ENCODE peak calls at places on chromosomes 12 and 14, in seven cellular contexts. Q is heart right ventricle, O is PC-3, U is AG04450, F is H9, L is mammary epithelial cell, P is A549. D is an unnamed sample.
A peak's percentile ranks its signal among the peaks of the same experiment; 100 is the strongest.

GRCh38 chr14:52780893-52781292 is 10.5 kb downstream of the GNPNAT1 start:
- DNase-seq in Q (no peak), U (no peak), P (no peak), O (no peak), F (no peak), L (no peak), D (no peak)

GRCh38 chr14:56173360-56173922 is 55.2 kb downstream of the PELI2 start:
- DNase-seq in O (no peak), P (no peak), U (no peak), L (no peak), F (no peak), Q (no peak), D (no peak)

GRCh38 chr12:26726956-26727355 is 106.0 kb downstream of the ITPR2 start:
- DNase-seq in Q (no peak), L (no peak), U (no peak), O (no peak), P (no peak), F (no peak), D (no peak)

GRCh38 chr14:42715316-42715715 is 1108.6 kb downstream of the LRFN5 start:
- DNase-seq in F (no peak), L (no peak), Q (no peak), P (no peak), U (peak; percentile 1), O (peak; percentile 69), D (no peak)

GRCh38 chr14:96376093-96376492 is 12.8 kb downstream of the GSKIP start:
- DNase-seq in U (no peak), F (no peak), L (no peak), O (no peak), Q (no peak), P (no peak), D (no peak)

GRCh38 chr14:56310643-56311042 is 192.4 kb downstream of the PELI2 start:
- DNase-seq in F (no peak), P (no peak), U (no peak), Q (no peak), L (no peak), O (no peak), D (no peak)

GRCh38 chr14:104552738-104553125 is 26.8 kb upstream of the C14orf180 start:
- DNase-seq in P (no peak), U (no peak), Q (no peak), F (no peak), O (no peak), L (no peak), D (peak; percentile 32)

GRCh38 chr14:95891742-95892141 is 15.1 kb downstream of the TUNAR start:
- DNase-seq in L (peak; percentile 40), P (no peak), U (no peak), Q (no peak), F (no peak), O (peak; percentile 70), D (no peak)

GRCh38 chr12:38915783-38916182 is 10.4 kb upstream of the CPNE8 start:
- DNase-seq in U (no peak), F (no peak), Q (no peak), O (no peak), L (no peak), P (no peak), D (no peak)

GRCh38 chr12:95674631-95675030 is 115.9 kb downstream of the NTN4 start:
- DNase-seq in O (no peak), Q (no peak), U (no peak), L (no peak), F (no peak), P (no peak), D (no peak)

GRCh38 chr14:70018713-70019201 is 139.5 kb downstream of the SMOC1 start:
- DNase-seq in Q (peak; percentile 27), P (no peak), O (no peak), L (no peak), U (no peak), F (no peak), D (no peak)

GRCh38 chr12:25130741-25131188 is 64.2 kb downstream of the DNAI7 start:
- DNase-seq in F (no peak), O (peak; percentile 60), U (peak; percentile 16), L (peak; percentile 26), Q (no peak), P (peak; percentile 21), D (no peak)

DNA sequence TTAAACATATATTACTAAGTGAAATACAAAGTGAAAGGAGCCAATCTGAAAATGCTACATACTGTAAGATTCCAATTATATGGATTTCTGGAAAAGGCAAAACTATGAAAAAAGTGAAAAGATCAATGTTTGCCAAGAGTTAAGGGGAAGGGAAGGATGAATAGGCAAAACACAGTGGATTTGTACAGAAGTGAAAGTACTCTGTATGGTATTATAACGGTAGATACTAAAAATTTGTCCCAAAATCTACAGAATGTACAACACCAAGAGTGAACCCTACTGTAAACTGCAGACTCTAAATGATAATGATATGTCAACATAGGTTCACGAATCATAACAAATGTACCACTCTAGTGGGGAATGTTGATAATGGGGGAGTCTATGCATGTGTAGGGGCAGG is 17.8 kb downstream of the EEA1 start:
- DNase-seq in L (no peak), P (no peak), F (no peak), O (no peak), U (no peak), Q (no peak), D (no peak)
- H3K27ac ChIP-seq in L (peak overlapping the region; percentile 61), P (no peak overlapping the region), F (no peak overlapping the region), O (no peak overlapping the region), U (no peak overlapping the region), Q (peak overlapping the region; percentile 49), D (no peak overlapping the region)

DNA sequence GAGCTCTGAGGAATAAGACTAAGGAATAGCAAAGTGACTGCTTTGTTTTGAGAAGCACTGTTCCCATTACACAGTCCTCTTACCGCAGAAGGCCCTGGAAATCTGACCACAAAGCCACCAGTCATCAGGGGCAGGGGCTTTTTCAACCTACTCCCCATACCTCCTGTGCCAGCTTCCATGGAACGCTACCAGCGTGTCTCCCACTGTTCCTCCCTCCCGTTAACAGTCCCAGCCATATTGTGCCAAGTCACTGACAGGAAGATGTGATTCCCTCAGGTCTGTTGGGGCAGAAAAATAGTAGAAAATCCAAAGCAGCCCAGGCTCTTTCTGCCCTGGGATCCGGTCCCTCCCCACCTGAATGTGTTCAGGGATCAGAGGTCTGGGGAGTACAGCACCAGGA is 46.6 kb upstream of the VPS33A start:
- DNase-seq in Q (no peak), U (no peak), L (no peak), O (no peak), P (no peak), F (no peak), D (no peak)
- H3K27ac ChIP-seq in Q (no peak overlapping the region), U (no peak overlapping the region), L (no peak overlapping the region), O (no peak overlapping the region), P (no peak overlapping the region), F (no peak overlapping the region), D (no peak overlapping the region)

GRCh38 chr12:112115259-112116045 is 6.9 kb upstream of the NAA25 start:
- DNase-seq in O (no peak), Q (no peak), F (no peak), L (no peak), U (no peak), P (no peak), D (peak; percentile 38)
- H3K27ac ChIP-seq in O (no peak overlapping the region), Q (no peak overlapping the region), F (no peak overlapping the region), L (no peak overlapping the region), U (no peak overlapping the region), P (peak overlapping the region; percentile 78), D (no peak overlapping the region)

GRCh38 chr12:69443916-69444315 is 26.3 kb upstream of the FRS2 start:
- DNase-seq in U (no peak), F (no peak), L (no peak), Q (no peak), O (no peak), P (no peak), D (no peak)

GRCh38 chr12:69440016-69440415 is 30.2 kb upstream of the FRS2 start:
- DNase-seq in P (no peak), O (peak; percentile 44), L (no peak), F (no peak), U (no peak), Q (no peak), D (no peak)

GRCh38 chr12:69440886-69441285 is 29.3 kb upstream of the FRS2 start:
- DNase-seq in U (no peak), L (no peak), P (no peak), F (no peak), Q (no peak), O (no peak), D (no peak)

GRCh38 chr12:69438539-69438938 is 31.6 kb upstream of the FRS2 start:
- DNase-seq in P (no peak), F (no peak), U (no peak), Q (no peak), L (no peak), O (no peak), D (no peak)

GRCh38 chr12:69442894-69443293 is 27.3 kb upstream of the FRS2 start:
- DNase-seq in F (no peak), U (peak; percentile 15), Q (no peak), L (peak; percentile 29), O (peak; percentile 64), P (no peak), D (peak; percentile 63)
- H3K27ac ChIP-seq in F (no peak overlapping the region), U (no peak overlapping the region), Q (no peak overlapping the region), L (no peak overlapping the region), O (peak overlapping the region; percentile 60), P (no peak overlapping the region), D (no peak overlapping the region)

GRCh38 chr14:90804776-90805391 is 11.3 kb downstream of the TTC7B start:
- DNase-seq in P (no peak), U (no peak), Q (no peak), F (no peak), L (no peak), O (no peak), D (no peak)

GRCh38 chr14:90807060-90807459 is 9.2 kb downstream of the TTC7B start:
- DNase-seq in U (no peak), O (no peak), L (no peak), Q (no peak), P (no peak), F (no peak), D (no peak)

GRCh38 chr14:90805662-90806548 is 10.3 kb downstream of the TTC7B start:
- DNase-seq in F (no peak), Q (no peak), P (no peak), O (no peak), U (no peak), L (no peak), D (peak; percentile 69)

GRCh38 chr14:90803249-90803648 is 13.0 kb downstream of the TTC7B start:
- DNase-seq in F (no peak), L (no peak), P (no peak), O (no peak), Q (no peak), U (no peak), D (no peak)

GRCh38 chr14:90804292-90804671 is 11.9 kb downstream of the TTC7B start:
- DNase-seq in P (no peak), U (no peak), F (no peak), O (no peak), Q (no peak), L (no peak), D (no peak)
- H3K27ac ChIP-seq in P (no peak overlapping the region), U (no peak overlapping the region), F (no peak overlapping the region), O (no peak overlapping the region), Q (peak overlapping the region; percentile 75), L (no peak overlapping the region), D (no peak overlapping the region)